ENCODE peak calls at places on chromosomes 13 and 19, in five cellular contexts. A is ovary, V is astrocyte, Y is tibial nerve, I is omental fat pad. J is an unnamed sample.

GRCh38 chr13:33472446-33472845 is 186.9 kb upstream of the STARD13 start:
- DNase-seq in A (no peak), V (peak; percentile 45), Y (no peak), I (no peak), J (no peak)

GRCh38 chr13:30193279-30194234 is 113.8 kb downstream of the KATNAL1 start:
- DNase-seq in A (no peak), V (no peak), Y (no peak), I (no peak), J (no peak)

GRCh38 chr13:31192306-31192705 is 7.5 kb upstream of the B3GLCT start:
- DNase-seq in A (no peak), V (no peak), Y (no peak), I (no peak), J (no peak)

GRCh38 chr19:3494051-3494450 is 6.4 kb downstream of the DOHH start:
- DNase-seq in A (no peak), V (no peak), Y (no peak), I (no peak), J (no peak)

GRCh38 chr19:16067205-16067938 is 8.9 kb upstream of the TPM4 start:
- DNase-seq in A (peak; percentile 85), V (peak; percentile 91), Y (no peak), I (no peak), J (no peak)

GRCh38 chr19:57269515-57270250 is 10.6 kb upstream of the ZNF460 start:
- DNase-seq in A (no peak), V (peak; percentile 96), Y (no peak), I (no peak), J (no peak)

GRCh38 chr13:24834902-24835510 is 71.0 kb downstream of the RNF17 start:
- DNase-seq in A (no peak), V (no peak), Y (no peak), I (no peak), J (no peak)

GRCh38 chr19:953501-954271 is 27.9 kb downstream of the ARID3A start:
- DNase-seq in A (peak; percentile 16), V (no peak), Y (no peak), I (no peak), J (no peak)

GRCh38 chr13:51935326-51936171 is 73.8 kb downstream of the CCDC70 start:
- DNase-seq in A (no peak), V (no peak), Y (no peak), I (no peak), J (no peak)

GRCh38 chr13:79749985-79750551 is 269.1 kb downstream of the NDFIP2 start:
- DNase-seq in A (peak; percentile 76), V (peak; percentile 98), Y (peak; percentile 86), I (peak; percentile 34), J (no peak)

GRCh38 chr19:31534786-31535185 is 185.6 kb upstream of the TSHZ3 start:
- DNase-seq in A (no peak), V (no peak), Y (no peak), I (no peak), J (peak; percentile 40)

GRCh38 chr13:21478881-21479808 is 20.0 kb upstream of the ZDHHC20 start:
- DNase-seq in A (peak; percentile 27), V (peak; percentile 53), Y (peak; percentile 59), I (no peak), J (no peak)

GRCh38 chr19:28961772-28962500 is 251.0 kb downstream of the UQCRFS1 start:
- DNase-seq in A (no peak), V (peak; percentile 3), Y (no peak), I (no peak), J (no peak)

GRCh38 chr13:91722267-91722884 is 324.0 kb downstream of the GPC5 start:
- DNase-seq in A (no peak), V (peak; percentile 11), Y (no peak), I (no peak), J (no peak)

GRCh38 chr13:95924389-95924994 is 128.7 kb downstream of the UGGT2 start:
- DNase-seq in A (no peak), V (peak; percentile 92), Y (no peak), I (no peak), J (no peak)

GRCh38 chr19:18612772-18613588 is at the start of gene TMEM59L:
- DNase-seq in A (no peak), V (no peak), Y (no peak), I (no peak), J (no peak)

GRCh38 chr13:41465215-41465907 is 8.0 kb downstream of the RGCC start:
- DNase-seq in A (no peak), V (peak; percentile 82), Y (no peak), I (no peak), J (no peak)

GRCh38 chr19:30711296-30711695 is 339.1 kb downstream of the ZNF536 start:
- DNase-seq in A (no peak), V (no peak), Y (no peak), I (no peak), J (no peak)

GRCh38 chr19:39053276-39054090 is 21.1 kb upstream of the FBXO27 start:
- DNase-seq in A (no peak), V (no peak), Y (no peak), I (no peak), J (no peak)

GRCh38 chr13:24215732-24216131 is 55.2 kb downstream of the SPATA13 start:
- DNase-seq in A (peak; percentile 57), V (peak; percentile 75), Y (peak; percentile 25), I (no peak), J (no peak)

GRCh38 chr13:65914707-65915106 is 1315.4 kb downstream of the PCDH9 start:
- DNase-seq in A (no peak), V (peak; percentile 58), Y (no peak), I (no peak), J (no peak)

GRCh38 chr19:16849168-16849567 is 20.0 kb downstream of the SIN3B start:
- DNase-seq in A (no peak), V (no peak), Y (no peak), I (no peak), J (no peak)

GRCh38 chr13:58953638-58954037 is 1210.1 kb downstream of the DIAPH3 start:
- DNase-seq in A (no peak), V (peak; percentile 57), Y (no peak), I (no peak), J (no peak)

DNA sequence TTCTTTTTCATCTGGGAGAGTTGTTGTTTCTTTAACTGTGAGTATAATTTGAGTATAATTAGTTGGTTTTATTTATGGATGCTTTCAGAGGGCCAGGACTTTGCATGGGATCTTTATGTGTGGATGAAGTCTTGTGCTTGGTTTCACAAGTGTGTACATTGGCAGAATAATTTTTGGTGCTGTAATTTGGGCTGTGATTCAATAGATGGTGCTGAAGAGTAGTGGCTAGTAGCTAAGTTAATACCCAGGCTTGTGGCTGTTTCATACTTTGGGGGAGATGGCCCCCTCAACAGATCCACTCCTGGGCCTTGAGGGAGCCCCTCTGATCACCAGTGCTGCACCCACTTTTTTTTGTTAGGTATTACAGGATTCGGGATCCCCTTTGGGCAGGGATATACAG is 1142.4 kb downstream of the SLITRK1 start:
- DNase-seq in A (no peak), V (no peak), Y (no peak), I (no peak), J (no peak)
- TF ChIP-seq CTCF in A (no peak), V (no peak), Y (no peak), I (no peak), J (no peak)

GRCh38 chr13:94431569-94431968 is 47.9 kb downstream of the DCT start:
- DNase-seq in A (no peak), V (no peak), Y (no peak), I (no peak), J (no peak)
- TF ChIP-seq CTCF in A (no peak), V (no peak), Y (no peak), I (no peak), J (peak; percentile 42)

DNA sequence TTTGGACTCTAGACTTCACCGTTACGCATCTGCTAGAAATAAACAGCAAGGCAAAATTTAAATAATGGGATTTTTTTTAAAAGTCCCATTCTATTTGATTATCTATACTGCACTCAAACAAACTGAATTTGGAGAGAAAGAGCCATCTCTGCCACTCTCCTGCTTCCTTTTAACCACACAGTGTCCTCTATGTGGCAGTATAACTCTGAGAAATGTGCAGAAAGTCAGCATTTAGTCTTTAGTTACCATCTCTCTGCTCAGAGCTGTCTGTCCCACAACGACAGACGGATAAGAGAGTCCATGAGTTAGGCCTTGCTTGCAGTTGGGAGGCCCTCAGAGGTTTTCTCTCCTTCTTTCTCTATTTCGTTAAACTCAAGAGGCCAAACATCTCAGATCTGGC is 21.2 kb downstream of the CCNA1 start:
- DNase-seq in A (no peak), V (no peak), Y (no peak), I (no peak), J (no peak)
- TF ChIP-seq CTCF in A (no peak), V (peak; percentile 39), Y (no peak), I (no peak), J (peak; percentile 67)

DNA sequence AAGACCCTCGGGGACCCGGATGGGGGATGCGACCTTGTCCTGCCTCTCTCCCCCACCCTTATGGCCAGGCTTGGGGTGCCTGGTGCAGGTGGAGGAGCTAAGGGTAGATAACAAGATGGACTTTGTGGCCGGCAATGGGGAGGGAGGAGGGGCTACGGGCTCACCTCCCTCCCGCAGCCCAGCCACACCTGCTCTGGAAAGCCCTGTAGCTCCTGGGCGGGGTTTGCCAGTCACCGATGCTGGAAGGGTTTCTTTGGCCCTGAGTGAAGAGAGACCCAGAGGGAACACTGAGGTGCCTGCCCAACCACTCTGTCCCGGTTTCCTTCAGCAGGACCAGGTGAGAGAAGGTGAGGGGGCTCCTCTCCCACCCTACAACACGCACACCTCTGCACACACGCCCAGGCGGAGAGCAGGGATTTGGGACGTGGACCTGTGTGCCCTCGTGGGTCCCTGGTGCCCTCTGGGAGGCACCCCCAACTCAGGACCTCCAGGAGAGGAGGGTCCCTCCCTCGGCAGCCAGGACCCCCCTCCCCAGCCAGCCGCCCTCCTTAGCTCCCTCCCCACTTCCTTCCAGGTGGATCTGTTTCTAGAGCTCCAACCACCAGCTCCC is at the start of gene FUT2:
- DNase-seq in A (no peak), V (no peak), Y (no peak), I (no peak), J (no peak)
- TF ChIP-seq CTCF in A (no peak), V (no peak), Y (no peak), I (no peak), J (no peak)

DNA sequence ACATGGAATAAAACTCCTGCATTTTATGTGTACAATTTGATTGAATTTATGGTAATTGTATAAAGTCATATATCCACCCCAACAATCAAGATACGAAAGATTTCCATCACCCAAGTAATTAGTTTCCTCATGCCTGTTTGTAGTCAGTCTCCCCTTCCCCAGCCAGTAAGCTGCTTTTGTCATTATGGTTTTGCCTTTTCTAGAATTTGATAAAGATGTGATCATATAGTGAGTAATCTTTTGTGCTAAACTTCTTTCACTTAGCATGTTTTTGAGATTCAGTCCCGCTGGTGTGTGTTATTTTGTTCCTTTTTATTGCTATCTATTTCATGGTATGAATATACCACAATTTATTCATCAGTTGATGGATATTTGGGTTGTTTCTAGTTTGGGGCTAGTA is 16.0 kb downstream of the ITM2B start:
- DNase-seq in A (no peak), V (no peak), Y (no peak), I (no peak), J (no peak)
- TF ChIP-seq CTCF in A (no peak), V (no peak), Y (no peak), I (no peak), J (no peak)

J was measured in type B pancreatic cell.